ENCODE peak calls at places on chromosomes 12 and 14, in four cellular contexts. W is breast epithelium, G is stomach, J is aorta. K is an unnamed sample.

GRCh38 chr14:96584199-96584906 is 82.2 kb downstream of the PAPOLA start:
- DNase-seq in G (no peak), J (no peak), W (no peak), K (no peak)

GRCh38 chr14:91127411-91127810 is 13.5 kb downstream of the DGLUCY start:
- DNase-seq in W (peak; percentile 99), J (peak; percentile 61), G (peak; percentile 90), K (no peak)

GRCh38 chr14:101709962-101710891 is 51.3 kb upstream of the PPP2R5C start:
- DNase-seq in J (peak; percentile 13), G (peak; percentile 44), W (no peak), K (no peak)

GRCh38 chr12:131204416-131205311 is 251.0 kb downstream of the ADGRD1 start:
- DNase-seq in J (no peak), W (no peak), G (no peak), K (no peak)

GRCh38 chr14:92670177-92670576 is 78.2 kb downstream of the LGMN start:
- DNase-seq in G (no peak), W (no peak), J (no peak), K (no peak)

GRCh38 chr12:14216405-14217294 is 148.8 kb upstream of the ATF7IP start:
- DNase-seq in J (no peak), G (no peak), W (no peak), K (no peak)

GRCh38 chr14:23121401-23121800 is 2.3 kb upstream of the CEBPE start:
- DNase-seq in J (peak; percentile 83), G (peak; percentile 48), W (no peak), K (no peak)

GRCh38 chr12:10967409-10967808 is 19.3 kb downstream of the TAS2R50 start:
- DNase-seq in G (no peak), W (no peak), J (no peak), K (no peak)

GRCh38 chr14:99726538-99727095 is 42.5 kb downstream of the CYP46A1 start:
- DNase-seq in W (peak; percentile 49), J (peak; percentile 46), G (peak; percentile 14), K (peak; percentile 38)

GRCh38 chr12:93591137-93591868 is 18.8 kb downstream of the SOCS2 start:
- DNase-seq in W (peak; percentile 64), G (peak; percentile 70), J (peak; percentile 90), K (peak; percentile 71)

GRCh38 chr12:89263874-89264273 is 88.4 kb downstream of the DUSP6 start:
- DNase-seq in G (no peak), W (no peak), J (no peak), K (no peak)

GRCh38 chr14:63496837-63497400 is 46.3 kb downstream of the PPP2R5E start:
- DNase-seq in G (no peak), W (no peak), J (no peak), K (no peak)

GRCh38 chr12:88153959-88154358 is 11.9 kb downstream of the TMTC3 start:
- DNase-seq in J (no peak), G (no peak), W (no peak), K (no peak)

GRCh38 chr14:50061664-50062437 is 54.5 kb downstream of the VCPKMT start:
- DNase-seq in W (no peak), G (peak; percentile 61), J (peak; percentile 72), K (peak; percentile 60)

GRCh38 chr12:31478898-31479297 is 112.0 kb downstream of the DENND5B start:
- DNase-seq in J (no peak), W (no peak), G (no peak), K (no peak)

GRCh38 chr12:128387811-128388422 is 120.9 kb downstream of the TMEM132C start:
- DNase-seq in G (peak; percentile 37), J (no peak), W (peak; percentile 61), K (no peak)

GRCh38 chr14:93793555-93793954 is 5.3 kb upstream of the PRIMA1 start:
- DNase-seq in G (no peak), J (no peak), W (no peak), K (no peak)

GRCh38 chr12:65229441-65229840 is 49.0 kb upstream of the MSRB3 start:
- DNase-seq in J (no peak), G (no peak), W (no peak), K (peak; percentile 52)

DNA sequence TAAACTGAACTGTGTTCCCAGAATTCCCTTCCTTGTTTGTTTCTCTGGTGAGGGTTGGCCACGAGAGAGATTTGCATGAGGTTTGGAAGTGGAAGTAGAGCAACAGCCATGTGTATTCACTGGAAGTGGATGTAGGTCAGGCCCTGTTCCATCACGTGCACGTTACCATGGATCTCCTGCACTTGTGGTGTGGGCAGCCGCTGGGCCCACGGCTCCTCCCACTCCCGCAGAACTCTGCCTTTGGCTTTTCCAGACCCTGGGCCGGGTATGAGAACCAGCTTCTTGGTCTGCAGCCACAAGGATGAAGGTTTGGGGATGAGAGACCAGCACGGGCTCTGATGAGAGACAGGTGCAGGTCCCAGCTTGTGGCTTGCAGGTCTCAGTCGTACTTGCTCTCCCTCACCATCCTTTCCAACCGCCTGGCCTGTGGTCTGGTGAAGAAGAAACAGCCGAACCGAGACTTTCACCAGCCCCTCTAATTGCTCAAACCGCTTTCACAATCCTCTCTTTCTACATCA is 94.9 kb downstream of the DUSP16 start:
- DNase-seq in J (peak; percentile 75), W (no peak), G (no peak), K (no peak)
- H3K27ac ChIP-seq in J (no peak overlapping the region), W (peak overlapping the region; percentile 84), G (peak overlapping the region; percentile 60), K (no peak overlapping the region)

GRCh38 chr12:2283480-2283879 is 230.7 kb downstream of the CACNA1C start:
- DNase-seq in W (no peak), G (no peak), J (no peak), K (no peak)

GRCh38 chr12:2283910-2284309 is 231.1 kb downstream of the CACNA1C start:
- DNase-seq in G (no peak), W (no peak), J (peak; percentile 75), K (peak; percentile 71)

GRCh38 chr12:2285462-2285861 is 232.7 kb downstream of the CACNA1C start:
- DNase-seq in G (no peak), W (no peak), J (no peak), K (no peak)

GRCh38 chr12:2284857-2285256 is 232.1 kb downstream of the CACNA1C start:
- DNase-seq in G (peak; percentile 66), J (peak; percentile 85), W (peak; percentile 68), K (peak; percentile 92)

GRCh38 chr12:2284321-2284813 is 231.6 kb downstream of the CACNA1C start:
- DNase-seq in W (no peak), J (no peak), G (no peak), K (peak; percentile 91)
- H3K27me3 ChIP-seq in W (no peaks in the 10 kb centered on the region), J (no peaks in the 10 kb centered on the region), G (no peaks in the 10 kb centered on the region), K (no peaks in the 10 kb centered on the region)

DNA sequence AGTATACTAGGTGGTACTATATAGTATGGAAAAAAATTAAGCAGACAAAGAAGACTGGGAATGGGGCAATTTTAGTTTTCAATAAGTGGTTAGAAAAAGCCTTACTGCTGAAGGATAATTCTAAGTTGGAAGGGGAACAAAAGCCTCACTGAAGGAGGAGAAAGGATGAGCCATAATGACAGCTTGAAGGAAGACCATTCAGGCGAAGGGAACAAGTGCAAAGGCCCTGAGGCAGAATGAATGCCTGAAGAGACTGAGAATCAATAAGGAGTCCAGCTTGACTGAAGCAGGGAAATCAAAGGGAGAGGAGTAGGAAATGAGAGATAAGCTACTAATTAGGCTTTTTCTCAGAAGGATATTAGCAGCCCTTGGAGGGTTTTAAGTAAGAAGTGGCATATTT is 28.5 kb downstream of the PPP1R13B start:
- DNase-seq in J (no peak), G (no peak), W (no peak), K (no peak)
- H3K27ac ChIP-seq in J (no peak overlapping the region), G (peak overlapping the region; percentile 86), W (no peak overlapping the region), K (no peak overlapping the region)

DNA sequence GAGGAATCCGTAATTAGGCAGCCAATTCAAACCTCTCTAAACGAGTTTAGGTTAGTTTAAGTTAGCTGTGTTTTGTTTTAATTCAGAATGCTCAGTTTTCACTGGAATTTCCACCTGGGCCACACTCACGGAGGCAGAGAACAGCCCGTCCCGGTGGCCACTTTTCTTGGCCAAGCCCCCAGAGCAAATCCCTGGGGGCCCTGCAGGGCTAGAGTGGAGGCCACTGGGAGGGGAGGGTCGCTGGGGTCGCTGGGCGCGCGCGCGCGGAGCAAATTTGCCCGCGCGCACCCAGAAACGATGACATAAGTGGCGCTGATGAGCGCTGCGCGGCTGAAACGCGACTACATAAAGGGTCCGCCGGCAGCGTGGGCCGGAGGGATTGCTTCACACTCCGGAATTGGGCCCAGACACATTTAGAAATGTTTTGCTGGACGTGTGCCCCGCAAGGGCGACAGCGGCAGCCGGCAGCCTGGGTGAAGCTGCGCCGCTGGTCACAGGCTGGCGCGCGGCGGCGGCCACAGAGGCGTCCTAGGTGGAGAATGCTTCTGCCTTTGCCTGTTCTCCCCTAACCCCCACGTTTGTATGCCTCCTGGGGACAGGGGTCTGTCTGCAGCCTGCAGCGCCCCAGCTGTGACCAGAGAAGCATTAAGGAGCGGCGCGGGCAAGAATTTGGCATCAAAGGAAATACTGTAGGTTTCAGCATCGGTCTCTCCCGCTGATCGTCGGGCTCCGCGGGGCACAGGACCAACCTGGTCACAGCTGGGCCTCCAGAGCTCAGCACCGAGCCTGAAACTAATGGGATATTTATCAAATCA is 37.9 kb upstream of the TBX5 start:
- DNase-seq in J (no peak), W (no peak), G (no peak), K (no peak)
- H3K27me3 ChIP-seq in J (no peaks in the 10 kb centered on the region), W (no peaks in the 10 kb centered on the region), G (peaks cover 41% of the 10 kb centered on the region), K (peaks cover 37% of the 10 kb centered on the region)

K was measured in SJSA1.